ENCODE peak calls at places on chromosomes 1 and 21, in four cellular contexts. X, B, R and K are unnamed samples.

GRCh38 chr21:42421018-42421793 is 17.5 kb downstream of the UBASH3A start:
- DNase-seq in X (no peak), R (no peak), B (no peak), K (no peak)

GRCh38 chr1:169086603-169087455 is 19.7 kb upstream of the ATP1B1 start:
- DNase-seq in B (no peak), R (peak; percentile 65), X (no peak), K (no peak)

GRCh38 chr21:40381111-40381510 is 465.8 kb downstream of the DSCAM start:
- DNase-seq in B (no peak), R (no peak), X (no peak), K (no peak)

GRCh38 chr1:66980745-66981367 is 56.1 kb downstream of the MIER1 start:
- DNase-seq in X (no peak), R (no peak), B (no peak), K (no peak)

GRCh38 chr1:200224315-200224714 is 185.5 kb downstream of the ZNF281 start:
- DNase-seq in X (no peak), B (no peak), R (no peak), K (no peak)

GRCh38 chr1:193456883-193457282 is 270.5 kb upstream of the B3GALT2 start:
- DNase-seq in R (no peak), B (no peak), X (no peak), K (no peak)

GRCh38 chr21:38759286-38759872 is 46.4 kb upstream of the ETS2 start:
- DNase-seq in R (no peak), B (no peak), X (no peak), K (peak; percentile 35)

GRCh38 chr1:147541672-147542548 is 609 bp downstream of the BCL9 start:
- DNase-seq in R (no peak), B (no peak), X (peak; percentile 73), K (peak; percentile 58)

GRCh38 chr1:20601123-20601825 is 12.4 kb downstream of the CDA start:
- DNase-seq in X (no peak), R (no peak), B (no peak), K (no peak)

GRCh38 chr1:153790282-153790995 is 15.2 kb downstream of the SLC27A3 start:
- DNase-seq in X (no peak), B (no peak), R (no peak), K (no peak)

GRCh38 chr1:14486401-14487110 is 111.9 kb upstream of the KAZN start:
- DNase-seq in R (no peak), B (no peak), X (no peak), K (no peak)

GRCh38 chr1:51294566-51295184 is 35.7 kb downstream of the TTC39A start:
- DNase-seq in X (no peak), R (no peak), B (no peak), K (no peak)

GRCh38 chr1:174789399-174789798 is 210.3 kb upstream of the CACYBP start:
- DNase-seq in R (no peak), B (peak; percentile 50), X (no peak), K (no peak)

GRCh38 chr1:205144751-205145150 is 23.0 kb upstream of the RBBP5 start:
- DNase-seq in R (peak; percentile 46), X (no peak), B (no peak), K (no peak)

GRCh38 chr21:42524341-42525227 is 10.9 kb downstream of the SLC37A1 start:
- DNase-seq in R (peak; percentile 9), B (peak; percentile 86), X (peak; percentile 77), K (no peak)

GRCh38 chr1:36248250-36248894 is 24.1 kb downstream of the THRAP3 start:
- DNase-seq in B (no peak), X (no peak), R (peak; percentile 95), K (no peak)

GRCh38 chr1:12450090-12450764 is 167.8 kb downstream of the DHRS3 start:
- DNase-seq in R (no peak), X (no peak), B (no peak), K (no peak)

GRCh38 chr1:81703352-81703735 is 97.4 kb upstream of the ADGRL2 start:
- DNase-seq in X (no peak), B (no peak), R (no peak), K (no peak)

GRCh38 chr21:38181101-38181500 is 75.7 kb upstream of the KCNJ15 start:
- DNase-seq in B (no peak), X (no peak), R (no peak), K (no peak)

GRCh38 chr1:162497723-162498441 is at the start of gene UHMK1:
- DNase-seq in R (peak; percentile 89), B (no peak), X (peak; percentile 79), K (peak; percentile 95)

GRCh38 chr1:186880982-186881381 is 52.2 kb downstream of the PLA2G4A start:
- DNase-seq in R (no peak), B (no peak), X (no peak), K (no peak)

GRCh38 chr1:27726173-27726793 is 522 bp downstream of the FAM76A start:
- DNase-seq in R (peak; percentile 49), B (no peak), X (no peak), K (peak; percentile 84)

GRCh38 chr1:204295666-204296065 is 64.1 kb downstream of the PLEKHA6 start:
- DNase-seq in R (peak; percentile 68), B (no peak), X (no peak), K (no peak)

GRCh38 chr1:29343908-29344307 is 107.6 kb downstream of the PTPRU start:
- DNase-seq in R (no peak), B (no peak), X (no peak), K (no peak)

GRCh38 chr1:150142083-150142482 is 7.6 kb upstream of the PLEKHO1 start:
- DNase-seq in X (no peak), B (no peak), R (no peak), K (no peak)

GRCh38 chr1:208149776-208150514 is 94.2 kb downstream of the PLXNA2 start:
- DNase-seq in X (no peak), R (peak; percentile 66), B (no peak), K (no peak)

GRCh38 chr1:248783367-248783766 is 27.8 kb upstream of the LYPD8 start:
- DNase-seq in B (no peak), R (no peak), X (no peak), K (no peak)

GRCh38 chr1:155128755-155129473 is 1.2 kb downstream of the EFNA1 start:
- DNase-seq in X (peak; percentile 66), R (peak; percentile 90), B (no peak), K (peak; percentile 64)

DNA sequence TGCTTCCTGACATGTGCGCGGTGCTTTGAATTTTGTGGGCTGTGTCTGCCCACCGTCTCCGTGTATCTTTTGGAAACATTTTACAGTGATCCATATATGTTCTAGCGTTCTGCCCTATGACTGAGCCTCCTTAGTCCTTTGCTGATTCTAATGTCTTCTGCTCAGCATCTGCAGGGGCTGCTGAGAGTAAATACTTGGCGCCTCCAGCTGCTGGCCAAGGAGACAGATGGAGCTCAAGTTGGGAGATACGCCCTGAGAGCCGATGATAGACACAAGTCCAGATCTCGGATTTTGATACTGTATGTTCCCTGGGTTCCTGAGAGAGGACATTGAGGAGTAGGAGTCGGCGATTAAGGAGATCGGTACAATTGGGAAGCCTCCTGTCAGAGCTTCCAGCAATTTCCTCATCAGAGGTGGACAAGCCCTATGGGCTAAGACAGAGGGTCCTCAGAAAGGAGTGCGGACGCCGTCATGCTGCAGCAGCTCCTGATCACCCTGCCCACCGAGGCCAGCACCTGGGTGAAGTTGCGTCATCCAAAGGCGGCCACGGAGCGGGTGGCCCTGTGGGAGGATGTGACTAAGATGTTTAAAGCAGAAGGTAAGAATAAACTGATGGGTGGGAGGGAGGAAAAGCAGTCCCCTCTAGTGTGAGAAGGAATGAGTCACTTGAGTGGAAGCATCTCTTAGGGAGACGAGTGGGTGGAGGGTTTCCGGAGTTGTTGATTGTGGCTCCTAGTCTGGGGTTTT is 388 bp downstream of the ZFP69B start:
- DNase-seq in R (peak; percentile 5), B (peak; percentile 68), X (peak; percentile 47), K (peak; percentile 43)
- TF ChIP-seq TAF1 in R (peak; percentile 39), B (peak; percentile 15), X (peak; percentile 13), K (no peak)

GRCh38 chr1:10938741-10939417 is 73.6 kb upstream of the TARDBP start:
- DNase-seq in X (no peak), B (no peak), R (no peak), K (no peak)

GRCh38 chr1:10939654-10940450 is 72.6 kb upstream of the TARDBP start:
- DNase-seq in R (peak; percentile 62), X (no peak), B (peak; percentile 72), K (peak; percentile 49)

GRCh38 chr1:10940838-10941237 is 71.6 kb upstream of the TARDBP start:
- DNase-seq in R (no peak), B (no peak), X (no peak), K (no peak)

GRCh38 chr1:10941891-10942541 is 70.4 kb upstream of the TARDBP start:
- DNase-seq in X (peak; percentile 99), B (no peak), R (no peak), K (peak; percentile 92)

GRCh38 chr1:10940451-10940804 is 72.0 kb upstream of the TARDBP start:
- DNase-seq in R (no peak), X (no peak), B (no peak), K (no peak)
- H3K4me3 ChIP-seq in R (peak overlapping the region; percentile 51), X (no peak overlapping the region), B (no peak overlapping the region), K (no peak overlapping the region)

DNA sequence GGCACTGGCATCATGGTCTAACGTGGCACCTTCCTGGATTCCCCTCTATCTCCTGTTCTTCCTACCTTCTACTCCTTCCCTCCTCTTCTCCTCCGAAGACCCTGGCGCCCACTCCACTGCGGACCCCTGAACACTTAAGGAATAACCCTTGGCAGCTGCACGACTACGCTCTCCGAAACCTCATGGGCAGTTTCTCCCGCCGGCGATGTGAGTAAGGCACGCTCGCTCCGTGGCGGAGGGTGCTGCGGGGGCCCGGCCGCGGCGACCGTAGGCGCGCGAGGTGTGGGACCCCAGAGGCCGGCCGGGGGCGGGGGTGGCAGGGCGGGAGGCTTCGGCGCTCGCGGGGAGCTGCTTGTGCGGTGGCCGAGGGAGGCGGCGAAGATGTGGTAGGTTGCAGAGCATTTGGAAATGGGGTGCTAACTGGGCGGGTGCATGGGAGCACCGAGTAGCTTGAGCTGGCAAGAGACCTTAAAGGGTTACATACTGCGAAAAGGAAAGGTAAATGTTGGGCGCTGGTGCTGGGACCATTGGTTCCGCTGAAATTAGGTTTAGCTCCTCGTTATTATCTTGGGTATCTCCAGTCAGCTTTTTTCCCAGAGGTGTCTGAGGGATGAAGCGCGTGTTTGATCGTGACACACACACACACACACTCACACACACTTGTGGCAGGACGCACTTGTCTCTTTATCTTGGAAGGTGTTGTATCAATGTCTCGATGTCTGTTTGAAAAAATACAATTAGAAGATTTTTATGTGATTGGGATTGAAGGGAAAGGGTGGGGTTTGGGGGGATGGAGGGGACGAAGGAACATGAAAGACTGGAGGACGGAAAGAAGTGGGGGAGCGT is 936 bp downstream of the LRRC7 start:
- DNase-seq in B (no peak), R (no peak), X (peak; percentile 51), K (peak; percentile 49)
- TF ChIP-seq TCF12 in B (no peak), R (no peak), X (no peak), K (no peak)

DNA sequence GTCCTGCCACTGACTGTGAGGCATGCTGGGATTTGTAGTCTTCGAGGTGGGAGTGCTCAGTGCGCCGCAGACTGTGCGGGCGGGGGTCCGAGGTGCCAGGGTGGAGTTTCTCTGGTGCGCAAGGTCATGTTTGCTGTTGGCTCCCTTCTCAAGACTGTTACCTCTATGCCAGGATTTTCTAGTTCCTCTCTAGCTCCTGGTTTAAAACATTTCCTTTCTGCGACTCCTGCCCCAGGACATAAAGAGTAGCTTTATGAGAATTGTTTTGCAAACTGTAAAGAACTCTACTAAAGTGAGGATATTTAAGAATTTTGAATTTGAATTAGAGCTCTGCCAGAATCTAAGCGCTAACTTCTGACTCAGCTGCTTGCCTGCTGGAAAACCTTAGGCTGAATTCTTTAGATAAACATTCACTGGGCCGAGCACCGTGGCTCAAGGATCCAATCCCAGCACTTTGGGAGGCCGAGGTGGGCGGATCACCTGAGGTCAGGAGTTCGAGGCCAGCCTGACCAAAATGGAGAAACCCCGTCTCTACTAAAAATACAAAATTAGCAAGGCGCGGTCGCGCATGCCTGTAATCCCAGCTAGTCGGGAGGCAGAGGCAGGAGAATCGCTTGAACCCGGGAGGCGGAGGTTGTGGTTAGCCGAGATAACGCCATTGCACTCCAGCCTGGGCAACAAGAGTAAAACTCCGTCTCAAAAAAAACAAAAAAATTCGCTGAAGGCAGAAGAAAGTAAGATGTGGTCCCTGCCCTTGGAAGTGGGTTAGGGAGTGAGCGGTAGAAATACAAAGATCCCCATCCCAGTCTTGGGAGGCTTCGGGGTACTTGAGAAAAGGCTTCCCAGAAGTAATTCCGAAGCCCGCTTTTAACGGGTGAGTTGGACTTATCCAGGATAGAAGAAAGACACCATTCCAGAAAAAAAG is 992 bp upstream of the USP48 start:
- DNase-seq in X (peak; percentile 91), R (peak; percentile 97), B (peak; percentile 84), K (peak; percentile 93)
- TF ChIP-seq TAF1 in X (no peak), R (no peak), B (no peak), K (no peak)